ENCODE peak calls at places on chromosomes 7 and 10, in five cellular contexts. U is glutamatergic neuron, E is AG09319, L is fibroblast of lung, P is GM20000. D is an unnamed sample.

GRCh38 chr10:378230-378929 is 243.1 kb downstream of the ZMYND11 start:
- DNase-seq in U (no peak), E (no peak), L (no peak), P (no peak), D (no peak)

GRCh38 chr7:76509931-76510877 is at the start of gene UPK3B:
- DNase-seq in U (peak; percentile 57), E (no peak), L (peak; percentile 27), P (peak; percentile 14), D (no peak)

GRCh38 chr10:128062837-128063563 is 63.2 kb downstream of the MKI67 start:
- DNase-seq in U (no peak), E (no peak), L (no peak), P (peak; percentile 39), D (no peak)

GRCh38 chr7:126605553-126605952 is 647.2 kb downstream of the GRM8 start:
- DNase-seq in U (no peak), E (no peak), L (no peak), P (no peak), D (no peak)

GRCh38 chr7:29748286-29749099 is 57.8 kb upstream of the WIPF3 start:
- DNase-seq in U (no peak), E (no peak), L (peak; percentile 30), P (no peak), D (no peak)

GRCh38 chr10:5659702-5660528 is 6.5 kb downstream of the ASB13 start:
- DNase-seq in U (no peak), E (no peak), L (peak; percentile 59), P (peak; percentile 66), D (no peak)

GRCh38 chr7:25495342-25495855 is 267.1 kb upstream of the NPVF start:
- DNase-seq in U (peak; percentile 77), E (no peak), L (no peak), P (no peak), D (no peak)

GRCh38 chr10:96719850-96720421 is 378 bp downstream of the PIK3AP1 start:
- DNase-seq in U (peak; percentile 53), E (no peak), L (peak; percentile 12), P (peak; percentile 88), D (peak; percentile 52)

GRCh38 chr7:78253850-78254249 is 455.3 kb downstream of the PHTF2 start:
- DNase-seq in U (no peak), E (no peak), L (no peak), P (no peak), D (no peak)

GRCh38 chr7:28488061-28488791 is 75.9 kb downstream of the CREB5 start:
- DNase-seq in U (no peak), E (no peak), L (no peak), P (no peak), D (no peak)
- TF ChIP-seq CTCF in U (no peak), E (no peak), L (no peak), P (no peak), D (no peak)

GRCh38 chr10:104617831-104618230 is 23.3 kb upstream of the SORCS3 start:
- DNase-seq in U (no peak), E (no peak), L (no peak), P (no peak), D (no peak)

GRCh38 chr10:104612577-104613205 is 28.4 kb upstream of the SORCS3 start:
- DNase-seq in U (no peak), E (no peak), L (no peak), P (no peak), D (no peak)

DNA sequence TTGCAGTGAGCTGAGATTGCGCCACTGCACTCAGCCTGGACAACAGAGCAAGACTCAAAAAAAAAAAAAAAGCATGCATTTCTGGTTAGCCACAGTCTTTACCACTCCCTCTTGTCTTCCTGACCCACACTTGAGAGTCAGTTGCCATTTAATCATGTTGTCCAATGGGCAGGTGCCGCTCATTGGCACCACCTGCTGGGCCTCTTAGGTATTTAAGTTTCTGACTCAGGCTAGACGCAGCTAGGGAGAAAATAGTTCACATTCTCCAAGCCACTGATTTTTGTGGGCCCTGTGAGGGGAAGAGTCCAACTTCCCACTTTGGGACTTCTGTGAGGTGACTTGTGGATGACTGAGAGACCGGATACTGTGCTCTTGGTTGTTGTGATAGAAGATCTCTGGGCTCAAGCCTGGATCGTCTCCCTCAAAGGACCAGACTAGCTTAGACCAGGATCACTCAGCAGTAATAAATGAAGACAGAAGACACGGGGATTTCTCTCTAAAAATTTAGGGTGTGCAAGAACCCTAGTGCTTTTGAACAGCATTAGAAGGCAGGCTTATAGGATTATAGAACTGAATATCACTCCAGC is 26.8 kb upstream of the SORCS3 start:
- DNase-seq in U (peak; percentile 38), E (no peak), L (no peak), P (peak; percentile 45), D (peak; percentile 14)
- TF ChIP-seq CTCF in U (peak; percentile 83), E (peak; percentile 40), L (peak; percentile 53), P (peak; percentile 51), D (peak; percentile 61)

GRCh38 chr10:119725550-119726290 is at the start of gene INPP5F:
- DNase-seq in U (peak; percentile 100), E (peak; percentile 96), L (peak; percentile 96), P (peak; percentile 100), D (peak; percentile 100)
- TF ChIP-seq CTCF in U (no peak), E (peak; percentile 15), L (peak; percentile 18), P (peak; percentile 11), D (peak; percentile 21)

GRCh38 chr7:12369700-12370099 is 34.0 kb downstream of the VWDE start:
- DNase-seq in U (no peak), E (no peak), L (no peak), P (no peak), D (no peak)
- TF ChIP-seq CTCF in U (no peak), E (no peak), L (no peak), P (no peak), D (no peak)

D was measured in neural crest cell.